ENCODE peak calls at places on chromosomes 1 and 21, in seven cellular contexts. Z is lung; G is left ventricle myocardium inferior; I is CD8-positive, alpha-beta T cell; O is CD4-positive, CD25-positive, alpha-beta regulatory T cell; W is aorta; J is effector memory CD4-positive, alpha-beta T cell. C is an unnamed sample.

GRCh38 chr1:104408268-104408667 is 658.6 kb downstream of the AMY1C start:
- DNase-seq in Z (no peak), I (no peak), G (no peak), W (no peak), J (no peak), O (no peak), C (no peak)

GRCh38 chr1:29782846-29783500 is 546.7 kb downstream of the PTPRU start:
- DNase-seq in W (no peak), J (no peak), O (no peak), G (no peak), I (no peak), Z (peak), C (no peak)

GRCh38 chr1:219318826-219319225 is 145.1 kb downstream of the LYPLAL1 start:
- DNase-seq in O (no peak), Z (no peak), W (no peak), I (no peak), J (no peak), G (no peak), C (no peak)

GRCh38 chr1:164861632-164862031 is 302.6 kb downstream of the PBX1 start:
- DNase-seq in J (no peak), O (no peak), Z (no peak), I (no peak), W (no peak), G (no peak), C (no peak)

GRCh38 chr1:233614173-233614742 is 352 bp downstream of the KCNK1 start:
- DNase-seq in G (peak), Z (no peak), I (no peak), W (peak), O (no peak), J (no peak), C (no peak)

GRCh38 chr1:248111157-248111556 is 16.2 kb downstream of the OR2L13 start:
- DNase-seq in O (no peak), I (no peak), J (no peak), G (no peak), W (no peak), Z (no peak), C (no peak)

GRCh38 chr1:36731226-36732037 is 248.7 kb upstream of the CSF3R start:
- DNase-seq in J (no peak), G (no peak), I (no peak), W (peak), O (no peak), Z (no peak), C (no peak)

GRCh38 chr1:109878531-109878930 is 32.1 kb upstream of the CSF1 start:
- DNase-seq in W (no peak), I (no peak), G (no peak), J (no peak), Z (no peak), O (no peak), C (no peak)

GRCh38 chr1:89044970-89045695 is 19.9 kb downstream of the GBP1 start:
- DNase-seq in J (no peak), O (no peak), I (no peak), G (no peak), Z (no peak), W (no peak), C (no peak)

GRCh38 chr1:26358411-26359384 is 4.8 kb upstream of the CRYBG2 start:
- DNase-seq in O (peak), W (no peak), I (peak), G (no peak), J (peak), Z (no peak), C (peak)

GRCh38 chr1:9093581-9093980 is 24.1 kb upstream of the SLC2A5 start:
- DNase-seq in Z (no peak), W (no peak), G (no peak), O (no peak), J (no peak), I (no peak), C (no peak)

GRCh38 chr1:3564921-3565831 is 46.1 kb downstream of the MEGF6 start:
- DNase-seq in I (no peak), O (peak), J (peak), Z (no peak), G (no peak), W (no peak), C (peak)

GRCh38 chr1:89957063-89957462 is 37.8 kb upstream of the ZNF326 start:
- DNase-seq in W (no peak), G (no peak), Z (no peak), I (peak), O (no peak), J (no peak), C (no peak)

GRCh38 chr1:32754282-32755097 is 51.9 kb upstream of the SYNC start:
- DNase-seq in O (peak), Z (no peak), I (peak), W (no peak), G (no peak), J (peak), C (no peak)

GRCh38 chr1:84946631-84947030 is 50.3 kb downstream of the MCOLN2 start:
- DNase-seq in W (no peak), J (no peak), I (no peak), O (no peak), Z (no peak), G (no peak), C (no peak)

GRCh38 chr1:6603424-6603850 is 768 bp upstream of the KLHL21 start:
- DNase-seq in I (peak), O (peak), W (peak), J (peak), G (peak), Z (peak), C (peak)

GRCh38 chr21:38619865-38620513 is 121.7 kb upstream of the ERG start:
- DNase-seq in W (peak), G (peak), Z (no peak), J (no peak), O (no peak), I (no peak), C (no peak)

GRCh38 chr1:95086949-95087533 is 14.3 kb upstream of the ALG14 start:
- DNase-seq in O (no peak), I (no peak), Z (no peak), G (no peak), J (no peak), W (no peak), C (no peak)

GRCh38 chr1:11753555-11754208 is 8.3 kb upstream of the C1orf167 start:
- DNase-seq in I (no peak), W (no peak), O (no peak), G (no peak), Z (no peak), J (no peak), C (no peak)

GRCh38 chr1:162571696-162572095 is 10.2 kb downstream of the UAP1 start:
- DNase-seq in W (no peak), O (no peak), J (no peak), I (no peak), Z (no peak), G (no peak), C (no peak)

GRCh38 chr1:64514197-64514765 is 44.4 kb downstream of the CACHD1 start:
- DNase-seq in G (no peak), I (no peak), O (no peak), W (no peak), Z (no peak), J (no peak), C (no peak)

GRCh38 chr1:94883688-94884087 is 43.2 kb downstream of the CNN3 start:
- DNase-seq in W (no peak), J (no peak), O (peak), I (peak), G (no peak), Z (no peak), C (peak)

GRCh38 chr1:9066945-9067807 is 2.3 kb downstream of the SLC2A5 start:
- DNase-seq in Z (peak), J (no peak), G (peak), O (no peak), W (peak), I (no peak), C (no peak)

GRCh38 chr1:40627987-40628902 is 37.2 kb downstream of the RIMS3 start:
- DNase-seq in O (peak), W (no peak), Z (no peak), G (no peak), J (no peak), I (peak), C (no peak)

GRCh38 chr1:233327938-233328660 is 575 bp downstream of the MAP3K21 start:
- DNase-seq in O (peak), Z (no peak), J (peak), I (peak), G (no peak), W (peak), C (peak)

GRCh38 chr1:165371588-165372235 is 15.2 kb upstream of the LMX1A start:
- DNase-seq in Z (no peak), W (no peak), G (no peak), O (no peak), J (no peak), I (no peak), C (no peak)

GRCh38 chr1:36322786-36323635 is 434 bp downstream of the EVA1B start:
- DNase-seq in I (peak), J (no peak), G (peak), Z (peak), O (peak), W (peak), C (no peak)

GRCh38 chr1:232260045-232260444 is 369.9 kb downstream of the SIPA1L2 start:
- DNase-seq in W (no peak), J (no peak), I (no peak), Z (no peak), G (no peak), O (no peak), C (no peak)

DNA sequence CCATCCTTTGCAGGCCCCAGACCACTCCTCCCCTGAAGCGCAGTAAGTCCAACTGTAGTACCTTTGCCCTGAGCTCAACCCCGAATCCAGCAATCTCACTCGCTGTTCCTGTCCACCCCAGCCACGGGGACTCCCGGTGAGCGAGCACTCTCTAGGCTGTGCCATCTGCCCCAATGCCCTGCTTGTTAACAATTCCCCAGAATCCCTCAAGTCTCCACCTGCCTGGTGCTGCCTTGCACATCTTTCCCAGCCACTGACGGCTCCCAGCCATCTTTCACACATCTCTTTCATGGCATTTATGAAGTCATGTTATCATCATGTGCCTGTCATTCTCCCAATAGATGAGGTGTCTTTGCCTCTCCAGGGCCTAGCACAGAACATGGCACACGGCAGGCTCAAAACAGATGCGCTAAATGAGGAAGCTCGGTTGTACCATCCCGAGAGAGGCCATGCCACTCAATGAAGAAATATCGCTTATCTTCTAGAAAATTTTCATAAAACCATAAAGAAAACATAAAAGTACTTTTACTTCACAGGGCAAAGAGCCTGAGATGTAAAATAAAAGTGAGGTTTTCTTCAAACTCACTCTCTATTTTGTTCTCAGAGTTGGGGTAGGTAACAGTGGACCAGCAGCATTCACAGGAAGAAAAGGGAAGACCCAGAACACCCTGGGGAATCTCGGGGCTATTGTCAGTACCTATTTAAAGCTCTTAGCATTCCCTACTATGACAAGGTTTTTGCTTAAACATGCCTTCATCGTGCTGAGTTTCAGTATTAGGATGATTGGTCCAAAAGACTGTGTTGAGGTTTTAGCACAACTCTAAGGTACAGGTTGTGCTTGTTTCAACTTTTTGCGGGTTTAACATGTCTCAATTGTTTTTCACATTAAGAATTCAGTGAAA is 55.2 kb downstream of the COQ8A start:
- DNase-seq in W (no peak), O (no peak), J (no peak), Z (no peak), I (no peak), G (no peak), C (no peak)
- H3K27ac ChIP-seq in W (no peak), O (no peak), J (no peak), Z (no peak), I (no peak), G (no peak), C (no peak)

DNA sequence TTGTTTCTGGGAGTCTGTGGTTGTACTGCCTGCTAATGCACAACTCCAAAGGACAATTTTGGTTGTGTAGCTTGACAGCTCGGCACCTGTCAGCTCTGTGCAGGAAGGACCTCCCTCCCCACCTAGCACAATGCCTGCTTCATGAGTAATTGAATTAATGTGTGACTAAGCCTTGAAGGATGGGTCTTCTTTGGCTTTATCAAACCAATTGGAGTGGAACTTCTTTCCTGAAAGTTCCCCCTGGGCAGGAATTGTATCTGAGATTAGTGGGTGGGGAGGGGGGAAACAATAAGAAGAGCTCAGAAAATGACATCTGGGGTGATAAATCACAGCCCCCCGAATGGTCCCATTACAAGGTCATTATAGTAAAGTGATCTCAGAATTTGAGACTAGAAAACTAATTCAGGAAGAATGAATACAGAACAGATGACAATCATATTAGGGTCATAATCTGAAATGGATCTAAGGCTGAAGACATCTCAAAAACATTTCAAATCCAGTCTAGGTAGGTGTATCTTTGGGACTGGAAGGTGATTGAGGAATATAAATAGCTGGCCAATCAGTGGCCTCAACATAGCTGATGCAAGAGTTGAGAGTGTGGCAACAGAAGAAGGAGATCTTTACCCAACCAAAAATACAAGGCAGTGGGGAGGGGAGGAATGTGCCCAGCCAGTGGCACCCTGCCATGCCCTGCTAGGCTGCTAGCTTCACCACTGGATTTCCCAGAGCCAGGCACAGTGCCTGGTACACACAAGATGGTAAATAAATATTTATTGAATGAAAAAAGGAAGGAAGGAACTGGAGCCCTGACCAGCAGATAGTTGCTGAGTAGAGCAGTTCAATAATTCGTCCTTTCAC is 10.1 kb upstream of the SESN2 start:
- DNase-seq in O (no peak), G (peak), J (no peak), I (peak), W (peak), Z (peak), C (no peak)
- H3K27ac ChIP-seq in O (peak), G (peak), J (peak), I (no peak), W (no peak), Z (peak), C (peak)

GRCh38 chr21:42376338-42376982 is 10.1 kb upstream of the TFF1 start:
- DNase-seq in G (no peak), I (no peak), W (peak), J (no peak), O (no peak), Z (no peak), C (no peak)
- H3K27ac ChIP-seq in G (no peak), I (no peak), W (no peak), J (no peak), O (no peak), Z (no peak), C (no peak)

DNA sequence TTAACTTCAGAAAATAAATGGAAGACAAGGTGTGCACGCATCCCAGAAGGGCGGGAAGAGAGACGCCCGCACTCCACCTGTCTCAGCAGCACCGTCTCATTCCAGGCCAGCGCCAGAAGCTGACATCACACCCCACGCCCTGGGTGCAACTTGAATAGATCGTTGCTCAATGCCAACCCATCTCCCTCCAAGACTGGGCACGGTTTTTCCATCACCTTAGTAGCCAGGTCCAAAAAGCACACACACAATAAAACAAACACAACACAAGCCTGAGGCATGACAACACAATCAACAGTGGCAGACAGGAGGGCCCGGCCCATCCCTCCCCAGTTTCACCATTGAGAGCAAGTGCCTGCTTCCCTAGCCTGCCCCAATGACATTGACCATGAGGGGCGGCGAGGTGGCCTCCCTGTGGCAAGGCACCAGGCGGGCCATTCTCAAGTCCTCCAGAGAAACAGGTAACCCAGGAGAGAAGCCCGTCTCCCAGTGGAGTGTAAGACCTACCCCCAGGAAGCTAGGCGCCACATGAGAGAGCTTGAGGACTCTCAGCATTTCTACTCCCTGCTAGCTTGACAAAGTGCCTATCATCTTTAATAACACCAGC is 2.7 kb downstream of the IFFO2 start:
- DNase-seq in G (no peak), W (no peak), J (no peak), Z (no peak), O (no peak), I (no peak), C (no peak)
- H3K27ac ChIP-seq in G (peak), W (no peak), J (peak), Z (peak), O (peak), I (peak), C (peak)

GRCh38 chr1:117734403-117734802 is 128.6 kb downstream of the TENT5C start:
- DNase-seq in G (no peak), Z (no peak), I (no peak), W (no peak), O (no peak), J (no peak), C (no peak)
- H3K27ac ChIP-seq in G (peak), Z (no peak), I (no peak), W (no peak), O (peak), J (no peak), C (no peak)

GRCh38 chr1:155715777-155716176 is 26.9 kb downstream of the DAP3 start:
- DNase-seq in G (no peak), J (no peak), I (no peak), W (no peak), Z (no peak), O (no peak), C (no peak)

GRCh38 chr1:155717041-155717440 is 28.1 kb downstream of the DAP3 start:
- DNase-seq in Z (no peak), W (no peak), O (no peak), J (no peak), G (no peak), I (no peak), C (no peak)

GRCh38 chr1:155725142-155725541 is 36.3 kb downstream of the DAP3 start:
- DNase-seq in Z (no peak), W (no peak), J (no peak), I (no peak), O (no peak), G (no peak), C (no peak)

GRCh38 chr1:155719703-155720102 is 30.8 kb downstream of the DAP3 start:
- DNase-seq in G (no peak), W (no peak), I (no peak), O (no peak), Z (no peak), J (no peak), C (no peak)
- H3K27ac ChIP-seq in G (no peak), W (no peak), I (no peak), O (no peak), Z (no peak), J (no peak), C (no peak)

GRCh38 chr1:91736999-91737615 is 148.8 kb downstream of the TGFBR3 start:
- DNase-seq in I (no peak), G (no peak), W (no peak), J (no peak), Z (peak), O (no peak), C (no peak)
- H3K27ac ChIP-seq in I (no peak), G (peak), W (no peak), J (no peak), Z (peak), O (no peak), C (no peak)

GRCh38 chr1:180229483-180230415 is at the start of gene LHX4:
- DNase-seq in I (no peak), W (peak), J (no peak), G (no peak), O (no peak), Z (no peak), C (no peak)

GRCh38 chr1:180227843-180228647 is 2.0 kb upstream of the LHX4 start:
- DNase-seq in J (no peak), I (no peak), W (no peak), G (no peak), Z (no peak), O (no peak), C (no peak)

GRCh38 chr1:180230791-180231505 is 884 bp downstream of the LHX4 start:
- DNase-seq in I (no peak), Z (no peak), O (no peak), G (no peak), W (peak), J (no peak), C (no peak)

GRCh38 chr1:180230416-180230790 is 339 bp downstream of the LHX4 start:
- DNase-seq in G (no peak), J (no peak), Z (no peak), O (no peak), I (no peak), W (no peak), C (no peak)

GRCh38 chr1:180228648-180229482 is 1.2 kb upstream of the LHX4 start:
- DNase-seq in W (no peak), G (no peak), J (no peak), Z (no peak), O (no peak), I (no peak), C (no peak)
- H3K27ac ChIP-seq in W (no peak), G (no peak), J (no peak), Z (no peak), O (no peak), I (no peak), C (no peak)